ENCODE peak calls at places on chromosome 3, in four cellular contexts. One of them, this sample, is unnamed.

GRCh38 chr3:15305366-15305844 is 27.0 kb downstream of the SH3BP5 start:
- DNase-seq in iPS-NIHi11: peak
- DNase-seq in NT2/D1: no peak
- DNase-seq in HFF-Myc: no peak
- DNase-seq in this sample: no peak

GRCh38 chr3:164418426-164418825 is 659.9 kb downstream of the SI start:
- DNase-seq in HFF-Myc: no peak
- DNase-seq in NT2/D1: no peak
- DNase-seq in iPS-NIHi11: no peak
- DNase-seq in this sample: peak

GRCh38 chr3:178284180-178284579 is 252.1 kb upstream of the KCNMB2 start:
- DNase-seq in NT2/D1: no peak
- DNase-seq in HFF-Myc: no peak
- DNase-seq in iPS-NIHi11: no peak
- DNase-seq in this sample: no peak

GRCh38 chr3:141085331-141086047 is 34.3 kb downstream of the SPSB4 start:
- DNase-seq in HFF-Myc: no peak
- DNase-seq in NT2/D1: no peak
- DNase-seq in iPS-NIHi11: no peak
- DNase-seq in this sample: no peak

GRCh38 chr3:53167418-53168174 is 6.6 kb downstream of the PRKCD start:
- DNase-seq in HFF-Myc: no peak
- DNase-seq in NT2/D1: no peak
- DNase-seq in iPS-NIHi11: no peak
- DNase-seq in this sample: no peak

GRCh38 chr3:52058111-52058510 is 1.7 kb upstream of the DUSP7 start:
- DNase-seq in iPS-NIHi11: no peak
- DNase-seq in NT2/D1: no peak
- DNase-seq in HFF-Myc: no peak
- DNase-seq in this sample: no peak

GRCh38 chr3:72310028-72310987 is 525.4 kb upstream of the PROK2 start:
- DNase-seq in HFF-Myc: peak
- DNase-seq in iPS-NIHi11: no peak
- DNase-seq in NT2/D1: no peak
- DNase-seq in this sample: no peak

GRCh38 chr3:51156147-51156546 is 228.9 kb upstream of the MANF start:
- DNase-seq in NT2/D1: no peak
- DNase-seq in HFF-Myc: no peak
- DNase-seq in iPS-NIHi11: no peak
- DNase-seq in this sample: no peak

GRCh38 chr3:72352176-72352575 is 496.1 kb downstream of the SHQ1 start:
- DNase-seq in NT2/D1: no peak
- DNase-seq in HFF-Myc: no peak
- DNase-seq in iPS-NIHi11: no peak
- DNase-seq in this sample: no peak

GRCh38 chr3:21062724-21063436 is 688.1 kb downstream of the ZNF385D start:
- DNase-seq in NT2/D1: no peak
- DNase-seq in iPS-NIHi11: no peak
- DNase-seq in HFF-Myc: no peak
- DNase-seq in this sample: no peak

GRCh38 chr3:160822931-160823330 is 66.9 kb downstream of the PPM1L start:
- DNase-seq in iPS-NIHi11: no peak
- DNase-seq in HFF-Myc: no peak
- DNase-seq in NT2/D1: no peak
- DNase-seq in this sample: no peak

GRCh38 chr3:145313751-145314150 is 847.2 kb downstream of the PLOD2 start:
- DNase-seq in iPS-NIHi11: no peak
- DNase-seq in NT2/D1: no peak
- DNase-seq in HFF-Myc: no peak
- DNase-seq in this sample: no peak

GRCh38 chr3:56347219-56347871 is 120.9 kb downstream of the ERC2 start:
- DNase-seq in iPS-NIHi11: peak
- DNase-seq in NT2/D1: peak
- DNase-seq in HFF-Myc: no peak
- DNase-seq in this sample: no peak

GRCh38 chr3:187016639-187017345 is 86.5 kb downstream of the ST6GAL1 start:
- DNase-seq in iPS-NIHi11: no peak
- DNase-seq in HFF-Myc: no peak
- DNase-seq in NT2/D1: no peak
- DNase-seq in this sample: no peak

GRCh38 chr3:183537295-183537730 is 18.2 kb downstream of the KLHL6 start:
- DNase-seq in HFF-Myc: no peak
- DNase-seq in iPS-NIHi11: no peak
- DNase-seq in NT2/D1: no peak
- DNase-seq in this sample: no peak

GRCh38 chr3:52046186-52046913 is 10.0 kb downstream of the DUSP7 start:
- DNase-seq in HFF-Myc: peak
- DNase-seq in iPS-NIHi11: no peak
- DNase-seq in NT2/D1: no peak
- DNase-seq in this sample: no peak

GRCh38 chr3:182935803-182936202 is 44.5 kb downstream of the DCUN1D1 start:
- DNase-seq in iPS-NIHi11: no peak
- DNase-seq in HFF-Myc: no peak
- DNase-seq in NT2/D1: no peak
- DNase-seq in this sample: no peak

GRCh38 chr3:46406786-46407611 is at the start of the genes CCR5AS and CCRL2:
- DNase-seq in iPS-NIHi11: no peak
- DNase-seq in NT2/D1: no peak
- DNase-seq in HFF-Myc: no peak
- DNase-seq in this sample: no peak

This sample was measured in LNCaP clone FGC.